ENCODE peak calls at places on chromosome 1, in ten cellular contexts. One of them, this sample, is unnamed.
A peak's percentile ranks its signal among the peaks of the same experiment; 100 is the strongest.

GRCh38 chr1:54487571-54488050 is 60.4 kb upstream of the ACOT11 start:
- DNase-seq in T-helper 2 cell: no peak
- DNase-seq in DMS 273 treated with DMSO at 0.1 percent for 48 hours: no peak
- DNase-seq in CD4-positive, alpha-beta T cell: no peak
- DNase-seq in HEK293T: no peak
- DNase-seq in NCI-H526: peak; percentile 46
- DNase-seq in activated CD8-positive, alpha-beta T cell treated with anti-CD3 and anti-CD28 coated beads, Interleukin-2, amount 10 ng/mL, durations not matched to agents 7 days and 5 days: no peak
- DNase-seq in AG09319: no peak
- DNase-seq in RWPE1: no peak
- DNase-seq in mesendoderm: no peak
- DNase-seq in this sample: no peak

GRCh38 chr1:167695756-167696561 is 25.8 kb upstream of the MPZL1 start:
- DNase-seq in T-helper 2 cell: no peak
- DNase-seq in DMS 273 treated with DMSO at 0.1 percent for 48 hours: no peak
- DNase-seq in CD4-positive, alpha-beta T cell: no peak
- DNase-seq in HEK293T: no peak
- DNase-seq in NCI-H526: no peak
- DNase-seq in activated CD8-positive, alpha-beta T cell treated with anti-CD3 and anti-CD28 coated beads, Interleukin-2, amount 10 ng/mL, durations not matched to agents 7 days and 5 days: no peak
- DNase-seq in AG09319: no peak
- DNase-seq in RWPE1: no peak
- DNase-seq in mesendoderm: no peak
- DNase-seq in this sample: no peak

GRCh38 chr1:32240140-32240951 is 6.7 kb upstream of the FAM167B start:
- DNase-seq in T-helper 2 cell: peak; percentile 63
- DNase-seq in DMS 273 treated with DMSO at 0.1 percent for 48 hours: no peak
- DNase-seq in CD4-positive, alpha-beta T cell: peak; percentile 60
- DNase-seq in HEK293T: no peak
- DNase-seq in NCI-H526: peak; percentile 88
- DNase-seq in activated CD8-positive, alpha-beta T cell treated with anti-CD3 and anti-CD28 coated beads, Interleukin-2, amount 10 ng/mL, durations not matched to agents 7 days and 5 days: peak; percentile 62
- DNase-seq in AG09319: no peak
- DNase-seq in RWPE1: peak; percentile 57
- DNase-seq in mesendoderm: peak; percentile 91
- DNase-seq in this sample: no peak

GRCh38 chr1:7387053-7387861 is 383.8 kb upstream of the VAMP3 start:
- DNase-seq in T-helper 2 cell: no peak
- DNase-seq in DMS 273 treated with DMSO at 0.1 percent for 48 hours: no peak
- DNase-seq in CD4-positive, alpha-beta T cell: no peak
- DNase-seq in HEK293T: no peak
- DNase-seq in NCI-H526: peak; percentile 81
- DNase-seq in activated CD8-positive, alpha-beta T cell treated with anti-CD3 and anti-CD28 coated beads, Interleukin-2, amount 10 ng/mL, durations not matched to agents 7 days and 5 days: no peak
- DNase-seq in AG09319: no peak
- DNase-seq in RWPE1: peak; percentile 38
- DNase-seq in mesendoderm: no peak
- DNase-seq in this sample: no peak

GRCh38 chr1:43008425-43009108 is 49.9 kb upstream of the SLC2A1 start:
- DNase-seq in T-helper 2 cell: no peak
- DNase-seq in DMS 273 treated with DMSO at 0.1 percent for 48 hours: no peak
- DNase-seq in CD4-positive, alpha-beta T cell: no peak
- DNase-seq in HEK293T: no peak
- DNase-seq in NCI-H526: no peak
- DNase-seq in activated CD8-positive, alpha-beta T cell treated with anti-CD3 and anti-CD28 coated beads, Interleukin-2, amount 10 ng/mL, durations not matched to agents 7 days and 5 days: no peak
- DNase-seq in AG09319: no peak
- DNase-seq in RWPE1: no peak
- DNase-seq in mesendoderm: peak; percentile 100
- DNase-seq in this sample: no peak

GRCh38 chr1:183847646-183848045 is 42.7 kb downstream of the RGL1 start:
- DNase-seq in T-helper 2 cell: no peak
- DNase-seq in DMS 273 treated with DMSO at 0.1 percent for 48 hours: no peak
- DNase-seq in CD4-positive, alpha-beta T cell: no peak
- DNase-seq in HEK293T: no peak
- DNase-seq in NCI-H526: no peak
- DNase-seq in activated CD8-positive, alpha-beta T cell treated with anti-CD3 and anti-CD28 coated beads, Interleukin-2, amount 10 ng/mL, durations not matched to agents 7 days and 5 days: no peak
- DNase-seq in AG09319: no peak
- DNase-seq in RWPE1: no peak
- DNase-seq in mesendoderm: no peak
- DNase-seq in this sample: no peak

GRCh38 chr1:204692320-204692851 is 6.8 kb upstream of the LRRN2 start:
- DNase-seq in T-helper 2 cell: no peak
- DNase-seq in DMS 273 treated with DMSO at 0.1 percent for 48 hours: no peak
- DNase-seq in CD4-positive, alpha-beta T cell: no peak
- DNase-seq in HEK293T: no peak
- DNase-seq in NCI-H526: peak; percentile 11
- DNase-seq in activated CD8-positive, alpha-beta T cell treated with anti-CD3 and anti-CD28 coated beads, Interleukin-2, amount 10 ng/mL, durations not matched to agents 7 days and 5 days: no peak
- DNase-seq in AG09319: no peak
- DNase-seq in RWPE1: no peak
- DNase-seq in mesendoderm: peak; percentile 48
- DNase-seq in this sample: no peak

GRCh38 chr1:223460566-223461189 is 67.5 kb downstream of the CCDC185 start:
- DNase-seq in T-helper 2 cell: no peak
- DNase-seq in DMS 273 treated with DMSO at 0.1 percent for 48 hours: no peak
- DNase-seq in CD4-positive, alpha-beta T cell: no peak
- DNase-seq in HEK293T: no peak
- DNase-seq in NCI-H526: no peak
- DNase-seq in activated CD8-positive, alpha-beta T cell treated with anti-CD3 and anti-CD28 coated beads, Interleukin-2, amount 10 ng/mL, durations not matched to agents 7 days and 5 days: no peak
- DNase-seq in AG09319: no peak
- DNase-seq in RWPE1: no peak
- DNase-seq in mesendoderm: no peak
- DNase-seq in this sample: no peak

GRCh38 chr1:181397841-181398240 is 85.5 kb upstream of the CACNA1E start:
- DNase-seq in T-helper 2 cell: peak; percentile 88
- DNase-seq in DMS 273 treated with DMSO at 0.1 percent for 48 hours: no peak
- DNase-seq in CD4-positive, alpha-beta T cell: peak; percentile 9
- DNase-seq in HEK293T: no peak
- DNase-seq in NCI-H526: no peak
- DNase-seq in activated CD8-positive, alpha-beta T cell treated with anti-CD3 and anti-CD28 coated beads, Interleukin-2, amount 10 ng/mL, durations not matched to agents 7 days and 5 days: peak; percentile 65
- DNase-seq in AG09319: no peak
- DNase-seq in RWPE1: no peak
- DNase-seq in mesendoderm: no peak
- DNase-seq in this sample: no peak

GRCh38 chr1:209064850-209065249 is 518.7 kb upstream of the CAMK1G start:
- DNase-seq in T-helper 2 cell: no peak
- DNase-seq in DMS 273 treated with DMSO at 0.1 percent for 48 hours: no peak
- DNase-seq in CD4-positive, alpha-beta T cell: no peak
- DNase-seq in HEK293T: no peak
- DNase-seq in NCI-H526: no peak
- DNase-seq in activated CD8-positive, alpha-beta T cell treated with anti-CD3 and anti-CD28 coated beads, Interleukin-2, amount 10 ng/mL, durations not matched to agents 7 days and 5 days: no peak
- DNase-seq in AG09319: no peak
- DNase-seq in RWPE1: no peak
- DNase-seq in mesendoderm: peak; percentile 53
- DNase-seq in this sample: no peak

GRCh38 chr1:182193908-182194550 is 132.5 kb upstream of the ZNF648 start:
- DNase-seq in T-helper 2 cell: no peak
- DNase-seq in DMS 273 treated with DMSO at 0.1 percent for 48 hours: no peak
- DNase-seq in CD4-positive, alpha-beta T cell: no peak
- DNase-seq in HEK293T: no peak
- DNase-seq in NCI-H526: no peak
- DNase-seq in activated CD8-positive, alpha-beta T cell treated with anti-CD3 and anti-CD28 coated beads, Interleukin-2, amount 10 ng/mL, durations not matched to agents 7 days and 5 days: no peak
- DNase-seq in AG09319: peak; percentile 86
- DNase-seq in RWPE1: no peak
- DNase-seq in mesendoderm: no peak
- DNase-seq in this sample: no peak

GRCh38 chr1:170657275-170657853 is 6.6 kb upstream of the PRRX1 start:
- DNase-seq in T-helper 2 cell: no peak
- DNase-seq in DMS 273 treated with DMSO at 0.1 percent for 48 hours: no peak
- DNase-seq in CD4-positive, alpha-beta T cell: no peak
- DNase-seq in HEK293T: no peak
- DNase-seq in NCI-H526: peak; percentile 84
- DNase-seq in activated CD8-positive, alpha-beta T cell treated with anti-CD3 and anti-CD28 coated beads, Interleukin-2, amount 10 ng/mL, durations not matched to agents 7 days and 5 days: no peak
- DNase-seq in AG09319: no peak
- DNase-seq in RWPE1: no peak
- DNase-seq in mesendoderm: no peak
- DNase-seq in this sample: no peak

GRCh38 chr1:184836934-184837698 is 82.5 kb upstream of the EDEM3 start:
- DNase-seq in T-helper 2 cell: no peak
- DNase-seq in DMS 273 treated with DMSO at 0.1 percent for 48 hours: no peak
- DNase-seq in CD4-positive, alpha-beta T cell: no peak
- DNase-seq in HEK293T: no peak
- DNase-seq in NCI-H526: peak; percentile 87
- DNase-seq in activated CD8-positive, alpha-beta T cell treated with anti-CD3 and anti-CD28 coated beads, Interleukin-2, amount 10 ng/mL, durations not matched to agents 7 days and 5 days: no peak
- DNase-seq in AG09319: no peak
- DNase-seq in RWPE1: no peak
- DNase-seq in mesendoderm: no peak
- DNase-seq in this sample: no peak

GRCh38 chr1:27521336-27522147 is 31.6 kb upstream of the WASF2 start:
- DNase-seq in T-helper 2 cell: peak; percentile 78
- DNase-seq in DMS 273 treated with DMSO at 0.1 percent for 48 hours: peak; percentile 78
- DNase-seq in CD4-positive, alpha-beta T cell: peak; percentile 43
- DNase-seq in HEK293T: no peak
- DNase-seq in NCI-H526: no peak
- DNase-seq in activated CD8-positive, alpha-beta T cell treated with anti-CD3 and anti-CD28 coated beads, Interleukin-2, amount 10 ng/mL, durations not matched to agents 7 days and 5 days: peak; percentile 55
- DNase-seq in AG09319: no peak
- DNase-seq in RWPE1: no peak
- DNase-seq in mesendoderm: no peak
- DNase-seq in this sample: no peak

GRCh38 chr1:20187103-20187812 is 940 bp upstream of the PLA2G2C start:
- DNase-seq in T-helper 2 cell: peak; percentile 75
- DNase-seq in DMS 273 treated with DMSO at 0.1 percent for 48 hours: peak; percentile 69
- DNase-seq in CD4-positive, alpha-beta T cell: peak; percentile 15
- DNase-seq in HEK293T: no peak
- DNase-seq in NCI-H526: no peak
- DNase-seq in activated CD8-positive, alpha-beta T cell treated with anti-CD3 and anti-CD28 coated beads, Interleukin-2, amount 10 ng/mL, durations not matched to agents 7 days and 5 days: peak; percentile 35
- DNase-seq in AG09319: no peak
- DNase-seq in RWPE1: no peak
- DNase-seq in mesendoderm: no peak
- DNase-seq in this sample: no peak

GRCh38 chr1:227038401-227038800 is 98.3 kb downstream of the COQ8A start:
- DNase-seq in T-helper 2 cell: no peak
- DNase-seq in DMS 273 treated with DMSO at 0.1 percent for 48 hours: no peak
- DNase-seq in CD4-positive, alpha-beta T cell: no peak
- DNase-seq in HEK293T: no peak
- DNase-seq in NCI-H526: no peak
- DNase-seq in activated CD8-positive, alpha-beta T cell treated with anti-CD3 and anti-CD28 coated beads, Interleukin-2, amount 10 ng/mL, durations not matched to agents 7 days and 5 days: no peak
- DNase-seq in AG09319: no peak
- DNase-seq in RWPE1: no peak
- DNase-seq in mesendoderm: no peak
- DNase-seq in this sample: no peak

GRCh38 chr1:94014635-94015488 is 105.6 kb upstream of the GCLM start:
- DNase-seq in T-helper 2 cell: no peak
- DNase-seq in DMS 273 treated with DMSO at 0.1 percent for 48 hours: no peak
- DNase-seq in CD4-positive, alpha-beta T cell: no peak
- DNase-seq in HEK293T: no peak
- DNase-seq in NCI-H526: no peak
- DNase-seq in activated CD8-positive, alpha-beta T cell treated with anti-CD3 and anti-CD28 coated beads, Interleukin-2, amount 10 ng/mL, durations not matched to agents 7 days and 5 days: no peak
- DNase-seq in AG09319: no peak
- DNase-seq in RWPE1: no peak
- DNase-seq in mesendoderm: no peak
- DNase-seq in this sample: no peak

This sample was measured in HT1080.